ENCODE peak calls at places on chromosomes 4 and X, in nine cellular contexts. P, F, B, T, K, O, N, S and W are unnamed samples.
A peak's percentile ranks its signal among the peaks of the same experiment; 100 is the strongest.

GRCh38 chrX:8036914-8037313 is 109.7 kb upstream of the PNPLA4 start:
- DNase-seq in S (no peak), F (no peak), K (no peak), T (no peak), O (no peak), P (no peak), B (no peak), N (no peak), W (no peak)

GRCh38 chr4:77761595-77761994 is 57.6 kb downstream of the CNOT6L start:
- DNase-seq in T (no peak), N (no peak), F (no peak), K (no peak), O (no peak), P (no peak), S (no peak), B (no peak), W (no peak)

GRCh38 chr4:1402021-1402515 is 4.2 kb downstream of the NKX1-1 start:
- DNase-seq in B (no peak), S (no peak), T (no peak), F (no peak), N (no peak), O (no peak), K (no peak), P (no peak), W (no peak)

GRCh38 chr4:141473952-141474351 is 162.4 kb upstream of the IL15 start:
- DNase-seq in F (no peak), S (no peak), P (peak; percentile 42), T (no peak), N (no peak), K (no peak), O (no peak), B (no peak), W (no peak)

GRCh38 chrX:1205681-1206611 is 6.5 kb downstream of the CRLF2 start:
- DNase-seq in T (no peak), K (peak; percentile 94), N (peak; percentile 65), P (no peak), S (no peak), F (no peak), B (peak; percentile 82), O (peak; percentile 65), W (peak; percentile 22)

GRCh38 chr4:7426525-7427171 is 8.1 kb downstream of the PSAPL1 start:
- DNase-seq in O (no peak), P (no peak), N (no peak), B (no peak), F (peak; percentile 9), K (no peak), T (peak; percentile 23), S (no peak), W (no peak)

GRCh38 chr4:178937130-178937529 is 1494.9 kb upstream of the AGA start:
- DNase-seq in F (no peak), N (no peak), K (no peak), S (no peak), B (no peak), T (no peak), P (no peak), O (peak; percentile 1), W (no peak)

GRCh38 chr4:75675004-75675531 is 1.9 kb upstream of the G3BP2 start:
- DNase-seq in S (no peak), T (no peak), B (no peak), K (no peak), F (no peak), N (no peak), P (no peak), O (no peak), W (no peak)

GRCh38 chr4:158895797-158896442 is 127.1 kb downstream of the FNIP2 start:
- DNase-seq in N (no peak), S (no peak), P (no peak), K (no peak), O (no peak), T (no peak), F (peak; percentile 30), B (peak; percentile 62), W (peak; percentile 23)

GRCh38 chr4:23717528-23718248 is 172.2 kb downstream of the PPARGC1A start:
- DNase-seq in B (peak; percentile 28), P (no peak), F (no peak), S (no peak), N (no peak), T (no peak), O (peak; percentile 37), K (no peak), W (no peak)

DNA sequence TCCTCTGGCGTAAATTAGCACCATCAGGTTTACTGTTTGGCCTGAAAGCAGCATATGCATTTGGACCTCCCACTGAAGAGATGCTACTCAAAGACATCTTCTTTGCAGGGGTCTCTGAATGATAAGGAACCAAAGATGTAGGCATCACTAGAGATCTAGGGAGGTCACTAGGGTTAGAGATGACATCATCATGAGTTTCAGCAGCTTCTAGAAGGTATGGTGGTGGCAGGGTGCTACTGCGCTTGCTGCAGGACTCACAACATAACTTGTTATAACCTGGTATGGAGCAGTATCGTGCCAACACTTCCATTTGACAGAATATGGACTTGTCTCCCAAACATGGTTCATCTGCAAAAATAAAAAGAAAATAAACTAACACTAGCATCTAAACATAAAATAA is 251.6 kb downstream of the NPFFR2 start:
- DNase-seq in S (no peak), N (no peak), O (no peak), T (no peak), P (no peak), B (no peak), K (no peak), F (no peak), W (no peak)
- TF ChIP-seq CTCF in S (no peak), N (no peak), O (no peak), T (no peak), P (no peak), B (no peak), K (no peak), F (no peak), W (no peak)

GRCh38 chr4:138984647-138985046 is 30.9 kb upstream of the NOCT start:
- DNase-seq in K (no peak), B (no peak), O (no peak), F (no peak), P (no peak), S (no peak), N (no peak), T (no peak), W (no peak)

GRCh38 chr4:138979742-138980141 is 35.8 kb upstream of the NOCT start:
- DNase-seq in K (no peak), P (no peak), B (no peak), O (no peak), N (no peak), T (no peak), F (no peak), S (no peak), W (no peak)

GRCh38 chr4:138983690-138984089 is 31.9 kb upstream of the NOCT start:
- DNase-seq in T (no peak), O (no peak), N (no peak), F (no peak), S (no peak), K (no peak), P (no peak), B (no peak), W (no peak)

GRCh38 chr4:138982754-138983153 is 32.8 kb upstream of the NOCT start:
- DNase-seq in F (no peak), S (no peak), O (no peak), T (no peak), K (no peak), P (no peak), N (no peak), B (no peak), W (no peak)

DNA sequence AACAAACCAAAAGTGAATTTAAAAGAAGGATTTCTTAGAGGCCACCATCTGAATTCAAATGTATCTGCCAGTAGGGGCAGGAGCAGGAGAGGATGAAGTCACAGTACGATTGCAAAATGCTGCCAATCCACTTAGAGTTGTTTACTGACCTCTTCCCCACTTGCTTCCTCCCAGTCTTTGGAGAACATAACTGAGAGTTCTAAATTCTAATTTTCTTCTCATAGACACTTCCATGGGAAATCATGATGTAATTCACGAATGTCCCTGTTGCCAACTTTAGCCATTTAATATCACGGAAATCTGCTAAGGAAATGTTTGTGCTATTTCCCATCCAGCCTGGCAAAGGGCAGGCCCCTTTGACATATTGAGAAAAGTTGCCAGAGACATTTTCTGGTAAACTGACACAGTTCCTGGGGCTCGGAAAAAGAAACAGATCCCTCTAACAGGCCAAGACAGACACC is 33.6 kb upstream of the NOCT start:
- DNase-seq in B (peak; percentile 95), K (peak; percentile 35), N (no peak), T (no peak), F (no peak), O (no peak), P (no peak), S (peak; percentile 59), W (peak; percentile 6)
- TF ChIP-seq CTCF in B (peak; percentile 57), K (peak; percentile 45), N (no peak), T (peak; percentile 43), F (no peak), O (no peak), P (no peak), S (no peak), W (no peak)

DNA sequence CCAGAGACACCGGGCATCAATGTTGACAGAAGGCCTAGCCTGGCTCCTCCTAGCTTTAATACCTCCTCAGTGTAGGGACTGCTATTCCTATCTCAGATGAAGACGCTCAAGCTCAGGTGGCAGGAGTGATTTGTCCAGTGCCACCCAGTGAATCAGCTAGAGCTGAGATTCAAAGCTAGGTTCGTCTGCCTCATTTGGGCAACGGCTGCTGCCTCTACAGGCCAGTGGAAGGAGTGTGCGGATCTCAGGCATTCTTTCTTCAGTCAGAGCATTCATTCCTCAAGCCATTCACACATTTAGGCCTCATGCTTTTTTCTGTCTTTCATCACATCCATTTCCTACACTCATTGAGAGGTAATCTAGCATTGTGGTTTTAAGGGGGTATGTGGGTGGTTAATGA is 7.3 kb downstream of the TSR2 start:
- DNase-seq in T (no peak), N (no peak), B (peak; percentile 28), S (no peak), F (no peak), P (no peak), O (peak; percentile 14), K (no peak), W (no peak)
- TF ChIP-seq CTCF in T (no peak), N (peak; percentile 36), B (peak; percentile 46), S (no peak), F (no peak), P (peak; percentile 26), O (no peak), K (peak; percentile 18), W (no peak)

GRCh38 chrX:70421618-70422017 is 1.5 kb upstream of the GDPD2 start:
- DNase-seq in F (no peak), K (no peak), T (no peak), P (no peak), O (no peak), N (no peak), S (no peak), B (no peak), W (no peak)

GRCh38 chrX:70423937-70424336 is 823 bp downstream of the GDPD2 start:
- DNase-seq in F (no peak), O (no peak), N (no peak), K (no peak), S (no peak), T (no peak), P (no peak), B (no peak), W (no peak)

GRCh38 chrX:70426286-70427278 is 3.5 kb downstream of the GDPD2 start:
- DNase-seq in N (no peak), S (no peak), P (no peak), K (no peak), F (no peak), O (no peak), B (no peak), T (no peak), W (no peak)

GRCh38 chrX:70424801-70425200 is 1.7 kb downstream of the GDPD2 start:
- DNase-seq in B (no peak), P (no peak), K (no peak), N (no peak), F (no peak), S (no peak), O (no peak), T (no peak), W (no peak)

GRCh38 chrX:70422886-70423336 is at the start of gene GDPD2:
- DNase-seq in T (no peak), K (no peak), S (no peak), B (no peak), P (no peak), O (no peak), F (no peak), N (peak; percentile 61), W (peak; percentile 60)
- TF ChIP-seq CTCF in T (no peak), K (peak; percentile 48), S (no peak), B (peak; percentile 17), P (no peak), O (peak; percentile 16), F (no peak), N (peak; percentile 34), W (peak; percentile 33)